ENCODE peak calls at places on chromosomes 3 and 15, in seven cellular contexts. One of them, this sample, is unnamed.

GRCh38 chr3:66261318-66261717 is 40.5 kb downstream of the SLC25A26 start:
- DNase-seq in NCI-H2171 treated with DMSO at 0.1 percent for 48 hours: no peak
- DNase-seq in CD4-positive, alpha-beta memory T cell: no peak
- DNase-seq in stimulated activated naive CD8-positive, alpha-beta T cell treated with anti-CD3 and anti-CD28 coated beads, Interleukin-15, Interleukin-2, amounts not matched to agents 100 U/mL and 50 U/mL, for 24 hours: no peak
- DNase-seq in HT1080: peak
- DNase-seq in astrocyte of the spinal cord: peak
- DNase-seq in WTC11: no peak
- DNase-seq in this sample: no peak

GRCh38 chr3:151875759-151876158 is 2.3 kb downstream of the SUCNR1 start:
- DNase-seq in CD4-positive, alpha-beta memory T cell: no peak
- DNase-seq in WTC11: no peak
- DNase-seq in HT1080: no peak
- DNase-seq in NCI-H2171 treated with DMSO at 0.1 percent for 48 hours: no peak
- DNase-seq in stimulated activated naive CD8-positive, alpha-beta T cell treated with anti-CD3 and anti-CD28 coated beads, Interleukin-15, Interleukin-2, amounts not matched to agents 100 U/mL and 50 U/mL, for 24 hours: no peak
- DNase-seq in astrocyte of the spinal cord: no peak
- DNase-seq in this sample: no peak

GRCh38 chr15:74445816-74446763 is 12.3 kb upstream of the SEMA7A start:
- DNase-seq in CD4-positive, alpha-beta memory T cell: no peak
- DNase-seq in astrocyte of the spinal cord: no peak
- DNase-seq in NCI-H2171 treated with DMSO at 0.1 percent for 48 hours: no peak
- DNase-seq in stimulated activated naive CD8-positive, alpha-beta T cell treated with anti-CD3 and anti-CD28 coated beads, Interleukin-15, Interleukin-2, amounts not matched to agents 100 U/mL and 50 U/mL, for 24 hours: no peak
- DNase-seq in HT1080: no peak
- DNase-seq in WTC11: no peak
- DNase-seq in this sample: no peak

GRCh38 chr3:189727191-189727590 is 96.0 kb downstream of the TP63 start:
- DNase-seq in WTC11: no peak
- DNase-seq in CD4-positive, alpha-beta memory T cell: no peak
- DNase-seq in NCI-H2171 treated with DMSO at 0.1 percent for 48 hours: no peak
- DNase-seq in stimulated activated naive CD8-positive, alpha-beta T cell treated with anti-CD3 and anti-CD28 coated beads, Interleukin-15, Interleukin-2, amounts not matched to agents 100 U/mL and 50 U/mL, for 24 hours: no peak
- DNase-seq in HT1080: no peak
- DNase-seq in astrocyte of the spinal cord: no peak
- DNase-seq in this sample: no peak

GRCh38 chr3:49500408-49501257 is 30.6 kb downstream of the DAG1 start:
- DNase-seq in astrocyte of the spinal cord: peak
- DNase-seq in HT1080: peak
- DNase-seq in stimulated activated naive CD8-positive, alpha-beta T cell treated with anti-CD3 and anti-CD28 coated beads, Interleukin-15, Interleukin-2, amounts not matched to agents 100 U/mL and 50 U/mL, for 24 hours: no peak
- DNase-seq in WTC11: no peak
- DNase-seq in NCI-H2171 treated with DMSO at 0.1 percent for 48 hours: no peak
- DNase-seq in CD4-positive, alpha-beta memory T cell: no peak
- DNase-seq in this sample: no peak

GRCh38 chr3:16374047-16375019 is 109.3 kb downstream of the OXNAD1 start:
- DNase-seq in CD4-positive, alpha-beta memory T cell: peak
- DNase-seq in WTC11: no peak
- DNase-seq in stimulated activated naive CD8-positive, alpha-beta T cell treated with anti-CD3 and anti-CD28 coated beads, Interleukin-15, Interleukin-2, amounts not matched to agents 100 U/mL and 50 U/mL, for 24 hours: peak
- DNase-seq in astrocyte of the spinal cord: no peak
- DNase-seq in NCI-H2171 treated with DMSO at 0.1 percent for 48 hours: no peak
- DNase-seq in HT1080: no peak
- DNase-seq in this sample: no peak

GRCh38 chr3:108416111-108416869 is 94.1 kb downstream of the MYH15 start:
- DNase-seq in HT1080: peak
- DNase-seq in WTC11: no peak
- DNase-seq in astrocyte of the spinal cord: no peak
- DNase-seq in NCI-H2171 treated with DMSO at 0.1 percent for 48 hours: no peak
- DNase-seq in CD4-positive, alpha-beta memory T cell: no peak
- DNase-seq in stimulated activated naive CD8-positive, alpha-beta T cell treated with anti-CD3 and anti-CD28 coated beads, Interleukin-15, Interleukin-2, amounts not matched to agents 100 U/mL and 50 U/mL, for 24 hours: no peak
- DNase-seq in this sample: no peak

GRCh38 chr15:72902245-72902928 is 118.8 kb upstream of the ADPGK start:
- DNase-seq in HT1080: no peak
- DNase-seq in CD4-positive, alpha-beta memory T cell: no peak
- DNase-seq in NCI-H2171 treated with DMSO at 0.1 percent for 48 hours: no peak
- DNase-seq in WTC11: no peak
- DNase-seq in stimulated activated naive CD8-positive, alpha-beta T cell treated with anti-CD3 and anti-CD28 coated beads, Interleukin-15, Interleukin-2, amounts not matched to agents 100 U/mL and 50 U/mL, for 24 hours: no peak
- DNase-seq in astrocyte of the spinal cord: peak
- DNase-seq in this sample: no peak

GRCh38 chr15:94119215-94119815 is 112.0 kb upstream of the MCTP2 start:
- DNase-seq in CD4-positive, alpha-beta memory T cell: no peak
- DNase-seq in stimulated activated naive CD8-positive, alpha-beta T cell treated with anti-CD3 and anti-CD28 coated beads, Interleukin-15, Interleukin-2, amounts not matched to agents 100 U/mL and 50 U/mL, for 24 hours: no peak
- DNase-seq in HT1080: no peak
- DNase-seq in astrocyte of the spinal cord: no peak
- DNase-seq in NCI-H2171 treated with DMSO at 0.1 percent for 48 hours: no peak
- DNase-seq in WTC11: peak
- DNase-seq in this sample: no peak

GRCh38 chr3:58471025-58471887 is 20.6 kb upstream of the KCTD6 start:
- DNase-seq in astrocyte of the spinal cord: peak
- DNase-seq in HT1080: peak
- DNase-seq in CD4-positive, alpha-beta memory T cell: peak
- DNase-seq in NCI-H2171 treated with DMSO at 0.1 percent for 48 hours: peak
- DNase-seq in WTC11: no peak
- DNase-seq in stimulated activated naive CD8-positive, alpha-beta T cell treated with anti-CD3 and anti-CD28 coated beads, Interleukin-15, Interleukin-2, amounts not matched to agents 100 U/mL and 50 U/mL, for 24 hours: peak
- DNase-seq in this sample: no peak

GRCh38 chr15:31799711-31800321 is 230.5 kb upstream of the CHRNA7 start:
- DNase-seq in WTC11: no peak
- DNase-seq in CD4-positive, alpha-beta memory T cell: no peak
- DNase-seq in NCI-H2171 treated with DMSO at 0.1 percent for 48 hours: no peak
- DNase-seq in stimulated activated naive CD8-positive, alpha-beta T cell treated with anti-CD3 and anti-CD28 coated beads, Interleukin-15, Interleukin-2, amounts not matched to agents 100 U/mL and 50 U/mL, for 24 hours: no peak
- DNase-seq in HT1080: peak
- DNase-seq in astrocyte of the spinal cord: no peak
- DNase-seq in this sample: no peak

GRCh38 chr3:172009736-172010254 is 29.6 kb upstream of the FNDC3B start:
- DNase-seq in astrocyte of the spinal cord: no peak
- DNase-seq in NCI-H2171 treated with DMSO at 0.1 percent for 48 hours: no peak
- DNase-seq in WTC11: no peak
- DNase-seq in stimulated activated naive CD8-positive, alpha-beta T cell treated with anti-CD3 and anti-CD28 coated beads, Interleukin-15, Interleukin-2, amounts not matched to agents 100 U/mL and 50 U/mL, for 24 hours: no peak
- DNase-seq in HT1080: no peak
- DNase-seq in CD4-positive, alpha-beta memory T cell: no peak
- DNase-seq in this sample: peak

GRCh38 chr15:78069052-78069414 is 8.5 kb downstream of the TBC1D2B start:
- DNase-seq in NCI-H2171 treated with DMSO at 0.1 percent for 48 hours: no peak
- DNase-seq in CD4-positive, alpha-beta memory T cell: no peak
- DNase-seq in HT1080: no peak
- DNase-seq in WTC11: peak
- DNase-seq in astrocyte of the spinal cord: no peak
- DNase-seq in stimulated activated naive CD8-positive, alpha-beta T cell treated with anti-CD3 and anti-CD28 coated beads, Interleukin-15, Interleukin-2, amounts not matched to agents 100 U/mL and 50 U/mL, for 24 hours: no peak
- DNase-seq in this sample: no peak

GRCh38 chr3:179613807-179614206 is 9.2 kb downstream of the NDUFB5 start:
- DNase-seq in HT1080: peak
- DNase-seq in astrocyte of the spinal cord: peak
- DNase-seq in stimulated activated naive CD8-positive, alpha-beta T cell treated with anti-CD3 and anti-CD28 coated beads, Interleukin-15, Interleukin-2, amounts not matched to agents 100 U/mL and 50 U/mL, for 24 hours: no peak
- DNase-seq in CD4-positive, alpha-beta memory T cell: no peak
- DNase-seq in NCI-H2171 treated with DMSO at 0.1 percent for 48 hours: no peak
- DNase-seq in WTC11: no peak
- DNase-seq in this sample: no peak

GRCh38 chr15:90400759-90401314 is 12.8 kb downstream of the IQGAP1 start:
- DNase-seq in HT1080: peak
- DNase-seq in stimulated activated naive CD8-positive, alpha-beta T cell treated with anti-CD3 and anti-CD28 coated beads, Interleukin-15, Interleukin-2, amounts not matched to agents 100 U/mL and 50 U/mL, for 24 hours: peak
- DNase-seq in CD4-positive, alpha-beta memory T cell: peak
- DNase-seq in WTC11: peak
- DNase-seq in NCI-H2171 treated with DMSO at 0.1 percent for 48 hours: peak
- DNase-seq in astrocyte of the spinal cord: peak
- DNase-seq in this sample: peak

GRCh38 chr3:146528954-146529353 is 15.5 kb downstream of the PLSCR1 start:
- DNase-seq in WTC11: no peak
- DNase-seq in NCI-H2171 treated with DMSO at 0.1 percent for 48 hours: no peak
- DNase-seq in CD4-positive, alpha-beta memory T cell: no peak
- DNase-seq in stimulated activated naive CD8-positive, alpha-beta T cell treated with anti-CD3 and anti-CD28 coated beads, Interleukin-15, Interleukin-2, amounts not matched to agents 100 U/mL and 50 U/mL, for 24 hours: no peak
- DNase-seq in astrocyte of the spinal cord: peak
- DNase-seq in HT1080: no peak
- DNase-seq in this sample: no peak

GRCh38 chr3:33919312-33919711 is 120.9 kb downstream of the PDCD6IP start:
- DNase-seq in CD4-positive, alpha-beta memory T cell: no peak
- DNase-seq in HT1080: no peak
- DNase-seq in astrocyte of the spinal cord: no peak
- DNase-seq in WTC11: no peak
- DNase-seq in NCI-H2171 treated with DMSO at 0.1 percent for 48 hours: no peak
- DNase-seq in stimulated activated naive CD8-positive, alpha-beta T cell treated with anti-CD3 and anti-CD28 coated beads, Interleukin-15, Interleukin-2, amounts not matched to agents 100 U/mL and 50 U/mL, for 24 hours: no peak
- DNase-seq in this sample: no peak

GRCh38 chr15:55434989-55435825 is 26.9 kb downstream of the PIERCE2 start:
- DNase-seq in NCI-H2171 treated with DMSO at 0.1 percent for 48 hours: peak
- DNase-seq in CD4-positive, alpha-beta memory T cell: peak
- DNase-seq in HT1080: peak
- DNase-seq in stimulated activated naive CD8-positive, alpha-beta T cell treated with anti-CD3 and anti-CD28 coated beads, Interleukin-15, Interleukin-2, amounts not matched to agents 100 U/mL and 50 U/mL, for 24 hours: no peak
- DNase-seq in astrocyte of the spinal cord: peak
- DNase-seq in WTC11: no peak
- DNase-seq in this sample: peak